ENCODE peak calls at places on chromosomes 6 and 20, in ten cellular contexts. O, N, F, E, C, J, S, Y, A and H are unnamed samples.

GRCh38 chr6:118524686-118525085 is 23.4 kb upstream of the PLN start:
- ATAC-seq in O (no peak), N (no peak), F (peak), E (no peak), C (no peak), J (no peak), S (no peak), Y (no peak), A (no peak), H (no peak)

GRCh38 chr6:5787054-5787720 is 219.5 kb downstream of the NRN1 start:
- ATAC-seq in O (no peak), N (no peak), F (peak), E (no peak), C (no peak), J (peak), S (no peak), Y (peak), A (no peak), H (no peak)

GRCh38 chr6:149905371-149905910 is 7.5 kb upstream of the RAET1E start:
- ATAC-seq in O (no peak), N (no peak), F (no peak), E (no peak), C (no peak), J (no peak), S (no peak), Y (no peak), A (no peak), H (no peak)

GRCh38 chr6:162829013-162829742 is 101.4 kb downstream of the PACRG start:
- ATAC-seq in O (no peak), N (no peak), F (no peak), E (no peak), C (no peak), J (no peak), S (no peak), Y (peak), A (peak), H (no peak)

GRCh38 chr6:71383476-71383875 is 94.9 kb downstream of the OGFRL1 start:
- ATAC-seq in O (no peak), N (peak), F (no peak), E (no peak), C (no peak), J (no peak), S (no peak), Y (peak), A (no peak), H (no peak)

GRCh38 chr6:142009647-142010046 is 123.1 kb upstream of the GJE1 start:
- ATAC-seq in O (no peak), N (no peak), F (no peak), E (no peak), C (no peak), J (no peak), S (no peak), Y (no peak), A (no peak), H (no peak)

GRCh38 chr6:26311385-26312095 is 53.5 kb upstream of the BTN3A2 start:
- ATAC-seq in O (peak), N (peak), F (peak), E (peak), C (peak), J (peak), S (peak), Y (peak), A (peak), H (peak)

GRCh38 chr20:40443731-40444130 is 245.3 kb downstream of the MAFB start:
- ATAC-seq in O (no peak), N (no peak), F (no peak), E (no peak), C (no peak), J (no peak), S (no peak), Y (no peak), A (no peak), H (no peak)

GRCh38 chr6:158633127-158633526 is 11.4 kb downstream of the DYNLT1 start:
- ATAC-seq in O (no peak), N (no peak), F (no peak), E (no peak), C (no peak), J (no peak), S (no peak), Y (no peak), A (no peak), H (no peak)

GRCh38 chr6:166687070-166687469 is 60.0 kb upstream of the RPS6KA2 start:
- ATAC-seq in O (no peak), N (peak), F (no peak), E (no peak), C (no peak), J (no peak), S (no peak), Y (no peak), A (no peak), H (peak)

GRCh38 chr20:33837096-33837830 is 26.1 kb downstream of the CHMP4B start:
- ATAC-seq in O (no peak), N (no peak), F (peak), E (no peak), C (no peak), J (no peak), S (peak), Y (peak), A (no peak), H (no peak)